ENCODE peak calls at places on chromosome 9, in eight cellular contexts. I, A, S, T, L, W, V and X are unnamed samples.

GRCh38 chr9:128091144-128091543 is 23.1 kb downstream of the SLC25A25 start:
- DNase-seq in I (peak), A (peak), S (peak), T (peak), L (peak), W (no peak), V (peak), X (no peak)

GRCh38 chr9:34254966-34255825 is 73.9 kb downstream of the KIF24 start:
- DNase-seq in I (peak), A (peak), S (no peak), T (no peak), L (peak), W (no peak), V (peak), X (no peak)

GRCh38 chr9:112601646-112602045 is 115.0 kb downstream of the KIAA1958 start:
- DNase-seq in I (no peak), A (no peak), S (no peak), T (no peak), L (peak), W (no peak), V (no peak), X (no peak)

GRCh38 chr9:114733814-114734213 is 51.8 kb upstream of the TEX48 start:
- DNase-seq in I (no peak), A (no peak), S (no peak), T (no peak), L (peak), W (no peak), V (no peak), X (no peak)

GRCh38 chr9:10855847-10856246 is 243.0 kb upstream of the PTPRD start:
- DNase-seq in I (no peak), A (no peak), S (peak), T (no peak), L (no peak), W (no peak), V (no peak), X (no peak)

GRCh38 chr9:109469646-109470358 is 28.3 kb downstream of the PTPN3 start:
- DNase-seq in I (peak), A (peak), S (peak), T (peak), L (peak), W (no peak), V (peak), X (peak)

GRCh38 chr9:95727947-95728546 is 147.4 kb upstream of the ERCC6L2 start:
- DNase-seq in I (no peak), A (no peak), S (no peak), T (no peak), L (no peak), W (no peak), V (no peak), X (no peak)

GRCh38 chr9:127527560-127528268 is 76.4 kb downstream of the LRSAM1 start:
- DNase-seq in I (no peak), A (no peak), S (no peak), T (no peak), L (no peak), W (no peak), V (no peak), X (no peak)

GRCh38 chr9:127589955-127590370 is 22.1 kb upstream of the STXBP1 start:
- DNase-seq in I (peak), A (peak), S (peak), T (peak), L (peak), W (no peak), V (peak), X (peak)

GRCh38 chr9:22237497-22238363 is 208.9 kb upstream of the DMRTA1 start:
- DNase-seq in I (peak), A (no peak), S (peak), T (no peak), L (peak), W (no peak), V (no peak), X (no peak)

GRCh38 chr9:92293075-92293354 is 482 bp downstream of the IARS1 start:
- DNase-seq in I (no peak), A (no peak), S (peak), T (no peak), L (no peak), W (no peak), V (no peak), X (peak)

GRCh38 chr9:125432715-125433385 is 171.2 kb downstream of the GAPVD1 start:
- DNase-seq in I (no peak), A (peak), S (no peak), T (no peak), L (no peak), W (no peak), V (no peak), X (no peak)

GRCh38 chr9:105415344-105415980 is 32.4 kb upstream of the FSD1L start:
- DNase-seq in I (peak), A (peak), S (peak), T (peak), L (peak), W (no peak), V (peak), X (peak)

GRCh38 chr9:75823136-75823535 is 67.3 kb upstream of the PCSK5 start:
- DNase-seq in I (no peak), A (no peak), S (no peak), T (no peak), L (no peak), W (no peak), V (no peak), X (no peak)

GRCh38 chr9:105425817-105426433 is 21.9 kb upstream of the FSD1L start:
- DNase-seq in I (no peak), A (no peak), S (peak), T (no peak), L (peak), W (no peak), V (no peak), X (peak)

GRCh38 chr9:37617837-37618236 is 25.4 kb upstream of the TOMM5 start:
- DNase-seq in I (no peak), A (no peak), S (no peak), T (no peak), L (peak), W (no peak), V (no peak), X (no peak)

GRCh38 chr9:100206899-100207298 is 107.9 kb downstream of the INVS start:
- DNase-seq in I (no peak), A (no peak), S (peak), T (no peak), L (peak), W (no peak), V (no peak), X (no peak)

GRCh38 chr9:35518212-35518917 is 28.5 kb downstream of the RUSC2 start:
- DNase-seq in I (no peak), A (no peak), S (peak), T (no peak), L (peak), W (no peak), V (no peak), X (no peak)

GRCh38 chr9:68705636-68706578 is 867 bp downstream of the PIP5K1B start:
- DNase-seq in I (no peak), A (peak), S (peak), T (no peak), L (no peak), W (no peak), V (peak), X (peak)

GRCh38 chr9:97283768-97284167 is 23.7 kb upstream of the CCDC180 start:
- DNase-seq in I (no peak), A (no peak), S (no peak), T (no peak), L (no peak), W (no peak), V (no peak), X (no peak)

GRCh38 chr9:121743441-121744001 is 92.1 kb downstream of the DAB2IP start:
- DNase-seq in I (peak), A (peak), S (peak), T (peak), L (peak), W (no peak), V (peak), X (no peak)
- TF ChIP-seq POLR2A in I (peak), A (peak), S (peak), T (peak), L (peak), W (no peak), V (no peak), X (no peak)

GRCh38 chr9:72564517-72565281 is 43.3 kb downstream of the TMC1 start:
- DNase-seq in I (no peak), A (no peak), S (no peak), T (no peak), L (no peak), W (no peak), V (no peak), X (no peak)
- TF ChIP-seq POLR2A in I (no peak), A (no peak), S (no peak), T (no peak), L (no peak), W (no peak), V (no peak), X (no peak)

GRCh38 chr9:129885670-129886106 is 50.4 kb downstream of the USP20 start:
- DNase-seq in I (peak), A (peak), S (peak), T (peak), L (peak), W (no peak), V (peak), X (peak)
- TF ChIP-seq POLR2A in I (peak), A (peak), S (no peak), T (peak), L (peak), W (no peak), V (no peak), X (peak)

GRCh38 chr9:131595771-131596743 is 50.7 kb downstream of the PRRT1B start:
- DNase-seq in I (no peak), A (no peak), S (peak), T (no peak), L (no peak), W (no peak), V (no peak), X (no peak)
- TF ChIP-seq POLR2A in I (no peak), A (no peak), S (no peak), T (no peak), L (no peak), W (no peak), V (no peak), X (no peak)

GRCh38 chr9:119526703-119527102 is 157.5 kb upstream of the BRINP1 start:
- DNase-seq in I (no peak), A (no peak), S (no peak), T (no peak), L (no peak), W (no peak), V (no peak), X (no peak)
- TF ChIP-seq POLR2A in I (no peak), A (no peak), S (no peak), T (no peak), L (no peak), W (no peak), V (no peak), X (no peak)

DNA sequence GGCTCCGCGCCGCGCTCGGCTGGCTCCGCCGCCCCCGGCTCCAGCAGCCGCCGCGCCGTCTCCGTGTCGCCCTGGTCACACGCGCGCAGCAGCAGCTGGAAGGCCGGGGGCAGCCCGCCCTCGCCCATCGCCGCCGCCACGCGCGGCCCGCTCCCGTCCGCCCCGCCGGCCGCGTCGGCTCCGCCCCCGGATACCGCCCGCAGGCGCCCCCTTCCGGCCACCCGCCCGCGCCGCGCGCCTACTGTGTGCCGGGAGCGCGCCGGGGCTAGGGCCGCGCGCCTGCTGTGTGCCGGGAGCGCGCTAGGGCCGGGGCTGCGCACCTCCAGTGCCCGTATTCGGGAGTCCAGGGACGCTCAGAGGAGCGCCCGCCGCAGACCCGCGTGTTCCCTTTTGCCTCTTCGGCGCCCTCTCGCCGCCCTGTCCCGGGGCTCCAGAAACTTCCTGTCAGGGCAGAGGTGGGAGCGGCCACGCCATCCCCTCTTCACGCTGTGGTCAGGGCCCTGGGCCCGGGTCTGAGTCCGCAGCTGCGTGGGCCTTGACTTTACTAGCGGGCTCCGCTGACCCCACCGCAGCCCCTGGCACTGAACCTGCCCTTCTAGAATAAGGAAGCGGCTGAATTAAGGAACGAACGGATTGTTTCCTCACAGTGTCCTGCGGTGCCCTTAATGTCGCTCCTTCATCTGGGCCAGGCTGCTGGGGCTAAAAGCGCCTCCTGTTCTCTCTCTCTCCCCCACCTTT is at the start of gene ANKS6:
- DNase-seq in I (peak), A (peak), S (peak), T (peak), L (peak), W (no peak), V (peak), X (peak)
- TF ChIP-seq POLR2A in I (peak), A (no peak), S (no peak), T (peak), L (no peak), W (no peak), V (no peak), X (no peak)

GRCh38 chr9:26722755-26723154 is 169.8 kb downstream of the CAAP1 start:
- DNase-seq in I (no peak), A (no peak), S (no peak), T (no peak), L (no peak), W (no peak), V (no peak), X (no peak)
- TF ChIP-seq POLR2A in I (no peak), A (no peak), S (no peak), T (no peak), L (no peak), W (no peak), V (no peak), X (no peak)